ENCODE peak calls at places on chromosome 7, in five cellular contexts. H, G, P, J and O are unnamed samples.

GRCh38 chr7:124724079-124724478 is 41.5 kb downstream of the GPR37 start:
- DNase-seq in P (no peak), J (no peak), H (no peak), G (no peak), O (no peak)

GRCh38 chr7:137628211-137628610 is 218.6 kb downstream of the DGKI start:
- DNase-seq in G (no peak), H (no peak), J (no peak), P (no peak), O (no peak)

GRCh38 chr7:52973126-52973525 is 62.3 kb upstream of the POM121L12 start:
- DNase-seq in P (no peak), G (no peak), H (no peak), J (no peak), O (no peak)

GRCh38 chr7:23546897-23547572 is 15.3 kb upstream of the TRA2A start:
- DNase-seq in J (peak; percentile 82), P (peak; percentile 89), H (peak; percentile 60), G (peak; percentile 60), O (peak; percentile 82)

GRCh38 chr7:35576037-35576573 is 118.8 kb downstream of the HERPUD2 start:
- DNase-seq in J (no peak), H (no peak), P (no peak), G (no peak), O (no peak)

GRCh38 chr7:44693641-44694313 is 54.9 kb upstream of the ZMIZ2 start:
- DNase-seq in G (no peak), H (peak; percentile 78), J (no peak), P (no peak), O (peak; percentile 61)

GRCh38 chr7:148983220-148984146 is 44.8 kb downstream of the PDIA4 start:
- DNase-seq in P (peak; percentile 78), J (peak; percentile 41), G (peak; percentile 73), H (peak; percentile 60), O (peak; percentile 67)

GRCh38 chr7:117132385-117133120 is 179.3 kb downstream of the ST7 start:
- DNase-seq in H (no peak), J (no peak), G (no peak), P (no peak), O (no peak)

GRCh38 chr7:35694161-35694783 is 663 bp downstream of the HERPUD2 start:
- DNase-seq in P (no peak), H (no peak), J (no peak), G (no peak), O (no peak)

GRCh38 chr7:143884978-143885559 is 16.9 kb downstream of the TCAF1 start:
- DNase-seq in H (peak; percentile 56), J (no peak), G (peak; percentile 35), P (peak; percentile 70), O (peak; percentile 59)

GRCh38 chr7:91557789-91558396 is 293.7 kb downstream of the FZD1 start:
- DNase-seq in G (no peak), H (no peak), J (no peak), P (peak; percentile 19), O (no peak)

GRCh38 chr7:155948423-155948822 is 136.2 kb upstream of the SHH start:
- DNase-seq in P (no peak), J (peak; percentile 23), G (no peak), H (no peak), O (no peak)

GRCh38 chr7:44953156-44953555 is 25.7 kb downstream of the MYO1G start:
- DNase-seq in J (no peak), H (no peak), G (no peak), P (no peak), O (no peak)

GRCh38 chr7:100641860-100642533 is 645 bp upstream of the TFR2 start:
- DNase-seq in P (no peak), H (no peak), G (no peak), J (no peak), O (no peak)